ENCODE peak calls at places on chromosomes 5 and 9, in six cellular contexts. K is endothelial cell of umbilical vein, P is ovary, T is GM12865, S is psoas muscle, Z is astrocyte. Q is an unnamed sample.

GRCh38 chr9:137218754-137219271 is 3.2 kb downstream of the RNF208 start:
- DNase-seq in K (peak), S (no peak), Z (peak), T (no peak), P (no peak), Q (no peak)

GRCh38 chr5:31889131-31889561 is 250.2 kb downstream of the PDZD2 start:
- DNase-seq in S (no peak), P (no peak), K (no peak), T (no peak), Z (peak), Q (no peak)

GRCh38 chr5:98349251-98349989 is 424.0 kb upstream of the RGMB start:
- DNase-seq in S (no peak), Z (peak), P (no peak), T (peak), K (peak), Q (no peak)

GRCh38 chr5:87393331-87393730 is 19.4 kb downstream of the CCNH start:
- DNase-seq in P (no peak), Z (peak), K (peak), S (no peak), T (no peak), Q (peak)

GRCh38 chr5:23522553-23522952 is 15.1 kb downstream of the PRDM9 start:
- DNase-seq in K (no peak), Z (no peak), S (no peak), T (no peak), P (no peak), Q (no peak)

GRCh38 chr5:57538341-57538955 is 55.8 kb upstream of the ACTBL2 start:
- DNase-seq in K (no peak), Z (peak), P (no peak), S (no peak), T (no peak), Q (no peak)

GRCh38 chr9:109246533-109246932 is 74.3 kb downstream of the EPB41L4B start:
- DNase-seq in P (no peak), T (no peak), K (no peak), S (no peak), Z (no peak), Q (no peak)

GRCh38 chr9:113129466-113129865 is 21.3 kb upstream of the SLC31A2 start:
- DNase-seq in P (no peak), T (no peak), K (no peak), Z (no peak), S (no peak), Q (no peak)

GRCh38 chr5:541148-541887 is 17.1 kb upstream of the SLC9A3 start:
- DNase-seq in T (no peak), Z (no peak), P (no peak), S (peak), K (no peak), Q (no peak)

GRCh38 chr5:74013222-74013621 is 387.2 kb downstream of the ARHGEF28 start:
- DNase-seq in S (no peak), K (no peak), Z (no peak), P (no peak), T (no peak), Q (no peak)

GRCh38 chr9:36729902-36730301 is 157.2 kb downstream of the MELK start:
- DNase-seq in S (no peak), P (no peak), K (no peak), T (peak), Z (peak), Q (no peak)

GRCh38 chr9:13279284-13280162 is at the start of gene MPDZ:
- DNase-seq in K (peak), Z (peak), P (peak), T (no peak), S (peak), Q (no peak)

GRCh38 chr5:62305715-62306493 is at the start of gene KIF2A:
- DNase-seq in S (peak), K (peak), T (peak), P (peak), Z (peak), Q (peak)
- TF ChIP-seq CTCF in S (peak), K (no peak), T (peak), P (peak), Z (no peak), Q (no peak)

DNA sequence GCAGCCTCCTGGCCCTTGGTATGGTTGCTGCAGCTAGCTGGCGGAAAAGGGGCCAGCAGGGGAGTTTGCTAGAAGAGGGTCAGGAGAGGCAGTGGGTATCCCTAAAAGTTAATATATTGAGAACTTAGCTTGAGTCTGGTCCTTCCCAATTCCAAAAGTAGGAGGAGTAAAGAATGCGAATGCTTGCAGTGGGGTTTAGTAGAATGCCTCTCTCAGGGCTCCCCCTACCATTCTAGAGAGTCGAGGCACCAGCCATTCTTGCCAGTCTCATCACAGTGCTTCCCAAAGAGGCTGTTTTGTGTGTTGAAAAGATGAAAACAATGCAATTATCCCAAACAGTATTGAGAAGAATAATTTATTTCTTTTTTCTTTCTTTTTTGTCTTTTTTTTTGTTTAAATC is 26.4 kb downstream of the TTC39B start:
- DNase-seq in Z (no peak), T (no peak), S (no peak), P (no peak), K (no peak), Q (no peak)
- TF ChIP-seq CTCF in Z (no peak), T (no peak), S (no peak), P (no peak), K (no peak), Q (no peak)

GRCh38 chr5:157215826-157216167 is 35.2 kb downstream of the ITK start:
- DNase-seq in P (no peak), T (peak), K (no peak), S (no peak), Z (no peak), Q (no peak)

GRCh38 chr5:157212307-157212706 is 31.7 kb downstream of the ITK start:
- DNase-seq in Z (no peak), S (no peak), T (no peak), P (no peak), K (no peak), Q (no peak)

GRCh38 chr5:157213527-157214243 is 33.0 kb downstream of the ITK start:
- DNase-seq in T (no peak), Z (no peak), K (no peak), S (no peak), P (no peak), Q (no peak)

GRCh38 chr5:157215143-157215825 is 34.6 kb downstream of the ITK start:
- DNase-seq in P (no peak), S (no peak), K (no peak), T (peak), Z (no peak), Q (no peak)

GRCh38 chr5:157214399-157214798 is 33.8 kb downstream of the ITK start:
- DNase-seq in S (no peak), Z (no peak), K (no peak), P (no peak), T (no peak), Q (no peak)
- TF ChIP-seq CTCF in S (no peak), Z (no peak), K (no peak), P (no peak), T (no peak), Q (no peak)

GRCh38 chr5:104082754-104083153 is 520.2 kb upstream of the NUDT12 start:
- DNase-seq in T (no peak), P (no peak), S (no peak), K (no peak), Z (no peak), Q (no peak)
- TF ChIP-seq CTCF in T (no peak), P (no peak), S (no peak), K (no peak), Z (no peak), Q (no peak)

GRCh38 chr5:79333852-79334557 is 98.1 kb downstream of the JMY start:
- DNase-seq in S (no peak), Z (no peak), T (no peak), P (no peak), K (no peak), Q (no peak)
- TF ChIP-seq CTCF in S (no peak), Z (no peak), T (no peak), P (no peak), K (no peak), Q (no peak)

GRCh38 chr9:133927041-133927440 is 65.1 kb downstream of the VAV2 start:
- DNase-seq in T (peak), Z (no peak), K (no peak), S (no peak), P (no peak), Q (no peak)

GRCh38 chr9:133928248-133928764 is 63.8 kb downstream of the VAV2 start:
- DNase-seq in T (no peak), S (no peak), P (no peak), Z (peak), K (no peak), Q (no peak)

GRCh38 chr9:133921866-133922265 is 70.3 kb downstream of the VAV2 start:
- DNase-seq in P (no peak), Z (no peak), T (no peak), K (no peak), S (no peak), Q (no peak)

GRCh38 chr9:133926165-133926856 is 65.8 kb downstream of the VAV2 start:
- DNase-seq in S (no peak), K (no peak), P (no peak), Z (no peak), T (no peak), Q (no peak)

DNA sequence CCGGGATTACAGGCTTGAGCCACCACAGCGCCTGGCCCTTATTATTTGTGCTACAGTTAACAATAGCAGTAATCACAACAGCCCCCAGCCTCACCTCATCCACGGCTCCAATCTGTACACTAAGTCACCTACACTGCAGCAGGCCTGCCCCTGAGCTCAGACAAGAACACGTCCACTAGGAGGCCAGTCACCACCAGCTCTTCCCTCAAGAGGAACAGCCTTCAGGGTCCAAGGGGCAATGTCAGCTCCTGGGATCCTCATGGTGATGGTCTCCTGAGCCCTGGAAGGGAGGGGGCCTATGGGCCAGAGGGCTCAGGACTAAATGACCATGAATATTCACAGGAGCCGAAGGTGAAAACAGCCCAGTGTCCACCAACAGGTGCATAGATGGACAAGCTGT is 67.7 kb downstream of the VAV2 start:
- DNase-seq in K (no peak), T (no peak), S (no peak), Z (no peak), P (no peak), Q (no peak)
- TF ChIP-seq CTCF in K (no peak), T (no peak), S (no peak), Z (no peak), P (no peak), Q (peak)

Q was measured in retinal pigment epithelial cell.